ENCODE peak calls at places on chromosome 7, in eight cellular contexts. One of them, this sample, is unnamed.

GRCh38 chr7:158812684-158813083 is 16.6 kb downstream of the ESYT2 start:
- DNase-seq in adipocyte: no peak
- DNase-seq in MM.1S: no peak
- DNase-seq in cerebellar cortex: no peak
- DNase-seq in Calu3: no peak
- DNase-seq in left ventricle myocardium inferior: no peak
- DNase-seq in HuH-7: no peak
- DNase-seq in hepatocyte: no peak
- DNase-seq in this sample: no peak

GRCh38 chr7:15555385-15555859 is 6.4 kb downstream of the AGMO start:
- DNase-seq in adipocyte: peak
- DNase-seq in MM.1S: no peak
- DNase-seq in cerebellar cortex: no peak
- DNase-seq in Calu3: no peak
- DNase-seq in left ventricle myocardium inferior: no peak
- DNase-seq in HuH-7: no peak
- DNase-seq in hepatocyte: peak
- DNase-seq in this sample: no peak

GRCh38 chr7:81120803-81121202 is 202.0 kb upstream of the SEMA3C start:
- DNase-seq in adipocyte: no peak
- DNase-seq in MM.1S: no peak
- DNase-seq in cerebellar cortex: no peak
- DNase-seq in Calu3: no peak
- DNase-seq in left ventricle myocardium inferior: no peak
- DNase-seq in HuH-7: no peak
- DNase-seq in hepatocyte: no peak
- DNase-seq in this sample: no peak

GRCh38 chr7:122136033-122136432 is 8.0 kb downstream of the AASS start:
- DNase-seq in adipocyte: peak
- DNase-seq in MM.1S: no peak
- DNase-seq in cerebellar cortex: no peak
- DNase-seq in Calu3: no peak
- DNase-seq in left ventricle myocardium inferior: no peak
- DNase-seq in HuH-7: no peak
- DNase-seq in hepatocyte: no peak
- DNase-seq in this sample: no peak

GRCh38 chr7:16940777-16941176 is 59.0 kb upstream of the AGR3 start:
- DNase-seq in adipocyte: no peak
- DNase-seq in MM.1S: no peak
- DNase-seq in cerebellar cortex: no peak
- DNase-seq in Calu3: no peak
- DNase-seq in left ventricle myocardium inferior: no peak
- DNase-seq in HuH-7: no peak
- DNase-seq in hepatocyte: no peak
- DNase-seq in this sample: no peak

GRCh38 chr7:34846976-34847375 is 189.0 kb downstream of the NPSR1 start:
- DNase-seq in adipocyte: no peak
- DNase-seq in MM.1S: no peak
- DNase-seq in cerebellar cortex: no peak
- DNase-seq in Calu3: no peak
- DNase-seq in left ventricle myocardium inferior: no peak
- DNase-seq in HuH-7: no peak
- DNase-seq in hepatocyte: no peak
- DNase-seq in this sample: no peak

GRCh38 chr7:36137754-36138153 is 15.3 kb upstream of the EEPD1 start:
- DNase-seq in adipocyte: no peak
- DNase-seq in MM.1S: no peak
- DNase-seq in cerebellar cortex: no peak
- DNase-seq in Calu3: no peak
- DNase-seq in left ventricle myocardium inferior: no peak
- DNase-seq in HuH-7: no peak
- DNase-seq in hepatocyte: no peak
- DNase-seq in this sample: no peak

GRCh38 chr7:106064836-106065559 is 47.1 kb downstream of the SYPL1 start:
- DNase-seq in adipocyte: peak
- DNase-seq in MM.1S: no peak
- DNase-seq in cerebellar cortex: peak
- DNase-seq in Calu3: peak
- DNase-seq in left ventricle myocardium inferior: peak
- DNase-seq in HuH-7: peak
- DNase-seq in hepatocyte: peak
- DNase-seq in this sample: peak

GRCh38 chr7:30987936-30988335 is 24.2 kb downstream of the GHRHR start:
- DNase-seq in adipocyte: no peak
- DNase-seq in MM.1S: no peak
- DNase-seq in cerebellar cortex: no peak
- DNase-seq in Calu3: no peak
- DNase-seq in left ventricle myocardium inferior: no peak
- DNase-seq in HuH-7: no peak
- DNase-seq in hepatocyte: no peak
- DNase-seq in this sample: no peak

GRCh38 chr7:149414171-149414570 is 46.7 kb downstream of the ZNF777 start:
- DNase-seq in adipocyte: no peak
- DNase-seq in MM.1S: no peak
- DNase-seq in cerebellar cortex: no peak
- DNase-seq in Calu3: no peak
- DNase-seq in left ventricle myocardium inferior: no peak
- DNase-seq in HuH-7: no peak
- DNase-seq in hepatocyte: no peak
- DNase-seq in this sample: no peak

This sample was measured in NCI-H226.